ENCODE peak calls at places on chromosomes 6 and 20, in six cellular contexts. I is ovary, S is fibroblast of mammary gland, N is body of pancreas, H is lung, Z is left ventricle myocardium inferior. V is an unnamed sample.

GRCh38 chr6:117494694-117495318 is 12.3 kb downstream of the DCBLD1 start:
- DNase-seq in S (peak; percentile 80), Z (no peak), N (no peak), I (no peak), H (no peak), V (peak; percentile 38)

GRCh38 chr6:85017352-85017751 is 253.0 kb upstream of the TBX18 start:
- DNase-seq in S (no peak), H (no peak), Z (no peak), I (no peak), N (no peak), V (no peak)

GRCh38 chr6:108549241-108549640 is 11.5 kb upstream of the FOXO3 start:
- DNase-seq in I (no peak), H (no peak), S (no peak), N (no peak), Z (no peak), V (no peak)

GRCh38 chr6:124924333-124924759 is 37.9 kb upstream of the RNF217 start:
- DNase-seq in I (no peak), S (no peak), Z (no peak), H (no peak), N (no peak), V (no peak)

GRCh38 chr6:169008641-169009040 is 245.0 kb downstream of the THBS2 start:
- DNase-seq in H (no peak), Z (no peak), S (peak; percentile 36), N (no peak), I (no peak), V (no peak)

GRCh38 chr6:12761376-12762115 is 45.0 kb downstream of the PHACTR1 start:
- DNase-seq in Z (no peak), S (peak; percentile 87), I (no peak), H (no peak), N (no peak), V (peak; percentile 81)

GRCh38 chr6:166589786-166590574 is 3.5 kb upstream of the RAMACL start:
- DNase-seq in S (no peak), I (no peak), N (no peak), H (no peak), Z (no peak), V (no peak)

GRCh38 chr6:53598584-53598983 is 53.7 kb upstream of the GCLC start:
- DNase-seq in S (no peak), N (no peak), I (no peak), Z (no peak), H (no peak), V (peak; percentile 32)

GRCh38 chr6:50380409-50381105 is 330.8 kb upstream of the DEFB112 start:
- DNase-seq in S (no peak), I (no peak), N (no peak), Z (no peak), H (no peak), V (no peak)

GRCh38 chr20:63697357-63697867 is 960 bp downstream of the TNFRSF6B start:
- DNase-seq in N (peak; percentile 20), I (peak; percentile 38), H (no peak), S (no peak), Z (peak; percentile 13), V (no peak)

GRCh38 chr20:57089701-57090144 is 176.7 kb downstream of the BMP7 start:
- DNase-seq in I (peak; percentile 22), Z (peak; percentile 59), S (peak; percentile 21), H (peak; percentile 72), N (peak; percentile 73), V (peak; percentile 19)

GRCh38 chr6:151022492-151022891 is 157.0 kb downstream of the MTHFD1L start:
- DNase-seq in N (no peak), H (no peak), I (no peak), S (no peak), Z (no peak), V (no peak)

GRCh38 chr6:138115877-138116660 is 8.8 kb upstream of the PERP start:
- DNase-seq in I (peak; percentile 38), S (peak; percentile 71), N (peak; percentile 54), H (peak; percentile 45), Z (no peak), V (peak; percentile 62)

GRCh38 chr6:146578054-146578453 is 20.7 kb upstream of the ADGB start:
- DNase-seq in H (no peak), N (no peak), Z (no peak), S (peak; percentile 39), I (no peak), V (peak; percentile 85)

GRCh38 chr6:1127129-1127528 is 184.8 kb upstream of the FOXQ1 start:
- DNase-seq in I (no peak), N (no peak), S (no peak), H (no peak), Z (no peak), V (no peak)

GRCh38 chr20:49507741-49508434 is 25.4 kb upstream of the KCNB1 start:
- DNase-seq in I (no peak), N (no peak), H (no peak), Z (no peak), S (no peak), V (no peak)

GRCh38 chr20:49511788-49512525 is 29.5 kb upstream of the KCNB1 start:
- DNase-seq in S (no peak), H (no peak), I (no peak), Z (no peak), N (no peak), V (no peak)

GRCh38 chr20:49510562-49511117 is 28.2 kb upstream of the KCNB1 start:
- DNase-seq in Z (peak; percentile 73), N (peak; percentile 16), S (peak; percentile 90), H (peak; percentile 46), I (peak; percentile 65), V (no peak)

GRCh38 chr20:49505518-49505917 is 23.1 kb upstream of the KCNB1 start:
- DNase-seq in I (peak; percentile 44), H (no peak), N (no peak), Z (no peak), S (peak; percentile 30), V (no peak)

DNA sequence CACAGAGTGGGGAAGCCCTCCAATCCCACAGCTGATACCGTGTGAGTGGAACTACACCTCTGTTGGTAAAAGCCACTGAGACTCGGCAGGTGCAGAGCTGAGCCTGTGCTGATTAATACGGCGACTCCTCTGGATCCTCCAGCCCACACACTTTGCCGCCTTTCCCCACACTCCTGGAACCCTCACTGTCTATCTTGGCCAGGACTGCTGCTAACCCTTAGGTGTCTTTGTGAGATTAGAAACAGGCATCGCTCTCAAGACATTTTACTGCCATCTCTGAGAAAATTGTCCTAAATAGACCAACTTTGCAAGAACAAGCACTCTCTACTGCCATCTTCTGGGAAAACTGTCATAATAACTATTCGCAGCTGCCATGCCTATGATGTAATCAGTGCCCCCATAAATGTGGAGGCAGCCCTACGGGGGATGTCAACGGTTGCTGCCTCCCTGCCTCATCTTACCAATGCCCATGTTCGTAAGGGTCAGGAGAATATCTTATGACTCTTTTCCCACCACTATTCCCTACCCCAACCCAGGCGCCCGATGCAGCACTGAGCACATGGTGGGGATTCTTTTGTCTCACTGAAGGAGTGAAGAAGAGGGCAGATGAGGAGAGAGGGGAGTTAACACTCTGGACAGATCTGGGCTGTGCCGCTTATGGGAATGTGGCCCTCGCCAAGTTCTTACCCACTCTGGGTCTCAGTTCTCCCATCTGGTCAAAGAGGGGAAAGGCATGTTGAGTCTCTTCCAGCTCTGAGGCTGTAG is 26.1 kb upstream of the KCNB1 start:
- DNase-seq in S (peak; percentile 58), I (no peak), Z (no peak), N (no peak), H (no peak), V (peak; percentile 31)
- TF ChIP-seq CTCF in S (peak; percentile 60), I (no peak), Z (peak; percentile 63), N (peak; percentile 60), H (no peak), V (peak; percentile 41)

DNA sequence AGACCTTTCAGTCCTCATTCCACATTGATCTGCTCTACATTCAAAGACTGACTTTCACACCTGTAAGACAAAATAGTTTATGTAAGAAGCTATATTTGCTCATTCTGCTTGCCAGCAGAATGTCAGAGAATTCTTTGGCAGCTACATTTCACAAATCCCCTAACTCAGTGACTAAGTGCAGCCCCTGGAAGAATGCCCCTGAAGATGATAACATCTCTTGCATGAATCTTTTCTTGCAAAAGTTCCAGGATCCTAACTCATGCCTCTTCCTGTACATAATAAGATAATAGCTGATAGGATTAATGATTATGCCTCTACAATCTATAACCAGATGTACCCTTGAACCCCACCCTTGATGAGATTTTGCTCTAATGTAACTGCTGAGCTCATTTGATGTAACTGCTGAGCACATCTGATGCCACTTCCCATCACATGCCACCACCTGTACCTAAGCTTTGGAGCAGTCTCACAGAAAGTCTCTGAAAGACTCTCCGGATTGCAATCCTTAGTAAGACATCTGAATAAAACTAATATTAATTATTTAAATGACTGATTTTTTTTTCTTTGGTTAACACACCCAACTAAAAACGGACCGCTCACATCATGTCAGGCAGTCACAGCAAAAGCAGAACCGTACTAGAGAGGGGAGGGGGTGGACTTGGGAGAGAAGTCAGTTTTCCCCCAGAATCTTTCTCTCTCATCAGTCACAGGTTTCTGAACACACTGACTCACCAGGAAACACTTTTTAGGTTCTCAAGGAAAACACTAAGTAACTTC is 684 bp upstream of the DNAH8 start:
- DNase-seq in Z (no peak), I (no peak), N (no peak), S (no peak), H (no peak), V (no peak)
- H3K4me3 ChIP-seq in Z (peak overlapping the region; percentile 59), I (no peak overlapping the region), N (no peak overlapping the region), S (no peak overlapping the region), H (no peak overlapping the region), V (no peak overlapping the region)

GRCh38 chr20:53944796-53945195 is 125.6 kb downstream of the BCAS1 start:
- DNase-seq in I (no peak), H (no peak), N (no peak), Z (no peak), S (no peak), V (no peak)

GRCh38 chr20:53945478-53945877 is 124.9 kb downstream of the BCAS1 start:
- DNase-seq in S (no peak), H (no peak), I (no peak), N (no peak), Z (no peak), V (no peak)

GRCh38 chr20:53943522-53944291 is 126.7 kb downstream of the BCAS1 start:
- DNase-seq in Z (no peak), H (no peak), N (no peak), I (peak; percentile 42), S (peak; percentile 54), V (peak; percentile 30)

GRCh38 chr20:53947501-53948195 is 122.7 kb downstream of the BCAS1 start:
- DNase-seq in N (no peak), H (no peak), S (no peak), I (no peak), Z (no peak), V (no peak)

GRCh38 chr20:53946106-53946505 is 124.3 kb downstream of the BCAS1 start:
- DNase-seq in I (no peak), N (no peak), S (no peak), Z (no peak), H (no peak), V (no peak)
- TF ChIP-seq CTCF in I (no peak), N (no peak), S (no peak), Z (no peak), H (no peak), V (no peak)

DNA sequence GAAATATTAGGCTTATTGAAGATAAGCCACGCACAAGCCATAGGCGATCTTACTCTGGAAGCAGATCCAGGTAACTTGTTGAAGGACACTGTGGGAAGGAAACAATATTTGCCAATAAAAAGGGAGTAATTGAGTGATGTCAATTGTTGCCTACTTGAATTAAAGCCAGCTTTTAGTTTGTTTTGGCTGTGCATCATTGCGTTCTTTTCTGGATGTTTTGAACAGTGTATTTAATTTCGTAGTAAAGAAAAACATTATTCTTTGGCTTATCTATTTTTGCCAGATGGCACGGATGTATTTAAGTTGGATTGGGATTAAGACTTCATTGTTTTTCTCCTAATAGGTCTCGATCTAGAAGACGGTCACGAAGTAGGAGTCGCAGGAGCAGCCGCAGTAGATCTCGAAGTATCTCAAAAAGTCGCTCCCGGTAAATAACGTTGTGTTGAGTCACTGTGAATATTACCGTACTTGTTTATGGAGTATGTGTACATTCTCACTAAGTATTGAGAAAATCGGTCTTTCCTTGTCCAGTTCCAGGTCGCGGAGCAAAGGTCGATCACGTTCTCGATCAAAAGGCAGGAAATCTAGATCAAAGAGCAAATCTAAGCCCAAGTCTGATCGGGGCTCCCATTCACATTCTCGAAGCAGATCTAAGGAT is 2.6 kb downstream of the SRSF6 start:
- DNase-seq in Z (no peak), S (no peak), N (no peak), I (no peak), H (no peak), V (no peak)
- H3K4me3 ChIP-seq in Z (peak overlapping the region; percentile 99), S (no peak overlapping the region), N (no peak overlapping the region), I (no peak overlapping the region), H (no peak overlapping the region), V (no peak overlapping the region)